ENCODE peak calls at places on chromosome 19, in four cellular contexts. D is GM13976, X is GM10248, N is EL. U is an unnamed sample.

GRCh38 chr19:16698914-16699313 is 20.7 kb upstream of the NWD1 start:
- DNase-seq in N (no peak), D (no peak), X (no peak), U (no peak)

GRCh38 chr19:35013820-35014754 is 14.0 kb downstream of the GRAMD1A start:
- DNase-seq in D (no peak), X (no peak), N (no peak), U (no peak)

GRCh38 chr19:2327773-2328400 is 499 bp downstream of the LSM7 start:
- DNase-seq in N (peak; percentile 92), X (peak; percentile 82), D (peak; percentile 87), U (peak; percentile 89)

GRCh38 chr19:18438331-18439024 is 545 bp upstream of the ISYNA1 start:
- DNase-seq in D (no peak), N (no peak), X (no peak), U (no peak)

GRCh38 chr19:11168568-11168967 is 13.0 kb upstream of the SPC24 start:
- DNase-seq in N (peak; percentile 98), D (no peak), X (no peak), U (no peak)

GRCh38 chr19:45876411-45877197 is 9.3 kb downstream of the IRF2BP1 start:
- DNase-seq in D (peak; percentile 76), X (peak; percentile 75), N (no peak), U (peak; percentile 54)

GRCh38 chr19:45476349-45476717 is 8.5 kb downstream of the FOSB start:
- DNase-seq in D (no peak), X (no peak), N (no peak), U (no peak)

GRCh38 chr19:29671393-29672076 is 6.3 kb downstream of the PLEKHF1 start:
- DNase-seq in X (peak; percentile 76), N (no peak), D (peak; percentile 79), U (peak; percentile 84)

GRCh38 chr19:2391118-2391725 is 31.2 kb downstream of the TMPRSS9 start:
- DNase-seq in X (peak; percentile 61), N (peak; percentile 67), D (peak; percentile 74), U (peak; percentile 76)

GRCh38 chr19:10929402-10929794 is 787 bp downstream of the TIMM29 start:
- DNase-seq in D (no peak), N (no peak), X (no peak), U (no peak)

GRCh38 chr19:35812220-35813042 is at the start of gene PRODH2:
- DNase-seq in D (no peak), X (no peak), N (no peak), U (no peak)

GRCh38 chr19:27752530-27753184 is 1460.3 kb downstream of the UQCRFS1 start:
- DNase-seq in X (no peak), N (no peak), D (no peak), U (no peak)

GRCh38 chr19:19820774-19821315 is 705 bp downstream of the ZNF506 start:
- DNase-seq in D (no peak), X (no peak), N (peak; percentile 1), U (no peak)

GRCh38 chr19:6236310-6237291 is 43.2 kb downstream of the MLLT1 start:
- DNase-seq in D (no peak), N (no peak), X (no peak), U (no peak)

GRCh38 chr19:4352701-4353121 is 9.3 kb downstream of the MPND start:
- DNase-seq in N (peak; percentile 59), D (peak; percentile 81), X (peak; percentile 77), U (peak; percentile 79)

GRCh38 chr19:5652261-5652660 is 28.1 kb downstream of the MICOS13 start:
- DNase-seq in N (no peak), D (no peak), X (no peak), U (no peak)

GRCh38 chr19:48290341-48290922 is 20.6 kb downstream of the ZNF114 start:
- DNase-seq in N (peak; percentile 81), D (peak; percentile 44), X (no peak), U (no peak)

U was measured in GM13977.